ENCODE peak calls at places on chromosomes 4 and X, in six cellular contexts. C, E, L, A, M and H are unnamed samples.

GRCh38 chr4:98930311-98930865 is 1.5 kb upstream of the EIF4E start:
- DNase-seq in M (no peak), C (no peak), L (no peak), E (no peak), A (no peak), H (no peak)

GRCh38 chr4:98838977-98839618 is 89.8 kb downstream of the EIF4E start:
- DNase-seq in C (peak; percentile 24), A (peak; percentile 20), M (no peak), E (no peak), L (no peak), H (no peak)

GRCh38 chrX:111288841-111289240 is 18.6 kb upstream of the CAPN6 start:
- DNase-seq in A (peak; percentile 33), L (no peak), C (no peak), M (no peak), E (no peak), H (no peak)

GRCh38 chr4:152309418-152309817 is 226.5 kb downstream of the FBXW7 start:
- DNase-seq in E (no peak), C (no peak), M (no peak), L (no peak), A (peak; percentile 57), H (no peak)

GRCh38 chrX:77597090-77597489 is 149.9 kb downstream of the FGF16 start:
- DNase-seq in M (no peak), E (no peak), L (no peak), C (peak; percentile 10), A (peak; percentile 4), H (peak; percentile 15)

GRCh38 chr4:141391293-141391692 is 170.6 kb downstream of the ZNF330 start:
- DNase-seq in M (no peak), C (no peak), E (no peak), L (no peak), A (no peak), H (no peak)

GRCh38 chrX:129726307-129727111 is 12.3 kb upstream of the XPNPEP2 start:
- DNase-seq in C (peak; percentile 46), A (peak; percentile 51), E (peak; percentile 21), L (peak; percentile 34), M (no peak), H (peak; percentile 36)

GRCh38 chr4:24690436-24690835 is 104.9 kb upstream of the SOD3 start:
- DNase-seq in A (no peak), E (no peak), C (no peak), M (no peak), L (no peak), H (no peak)

GRCh38 chr4:101123231-101123630 is 224.1 kb downstream of the PPP3CA start:
- DNase-seq in E (no peak), C (no peak), A (no peak), L (no peak), M (no peak), H (no peak)

GRCh38 chrX:140762061-140762460 is 52.5 kb downstream of the LINC00632 start:
- DNase-seq in A (peak; percentile 50), E (peak; percentile 5), L (no peak), C (peak; percentile 26), M (no peak), H (peak; percentile 68)

GRCh38 chrX:39755152-39756032 is 342.4 kb downstream of the BCOR start:
- DNase-seq in M (no peak), C (peak; percentile 68), L (no peak), A (peak; percentile 50), E (peak; percentile 63), H (peak; percentile 97)

GRCh38 chr4:86847576-86847975 is 1.6 kb downstream of the SLC10A6 start:
- DNase-seq in L (no peak), C (no peak), E (no peak), M (no peak), A (no peak), H (no peak)

GRCh38 chrX:120743266-120743665 is 113.4 kb upstream of the C1GALT1C1 start:
- DNase-seq in C (no peak), L (no peak), A (no peak), M (no peak), E (no peak), H (no peak)

GRCh38 chr4:147968641-147969040 is 236.8 kb downstream of the ARHGAP10 start:
- DNase-seq in C (no peak), L (no peak), M (no peak), E (no peak), A (no peak), H (no peak)

GRCh38 chrX:47030339-47030738 is 47.9 kb upstream of the RGN start:
- DNase-seq in M (peak; percentile 2), C (peak; percentile 35), L (no peak), E (peak; percentile 53), A (peak; percentile 41), H (peak; percentile 46)

GRCh38 chr4:76764251-76764650 is 133.7 kb downstream of the SOWAHB start:
- DNase-seq in C (no peak), L (no peak), E (no peak), A (no peak), M (no peak), H (no peak)

GRCh38 chr4:109730294-109731051 is 603 bp upstream of the PLA2G12A start:
- DNase-seq in L (peak; percentile 17), E (no peak), A (peak; percentile 59), C (peak; percentile 53), M (peak; percentile 13), H (peak; percentile 25)
- TF ChIP-seq CHD2 in L (no peak), E (no peak), A (no peak), C (no peak), M (peak; percentile 28), H (no peak)

GRCh38 chr4:149264093-149264733 is 551.4 kb downstream of the IQCM start:
- DNase-seq in M (peak; percentile 4), E (peak; percentile 50), C (peak; percentile 18), A (peak; percentile 8), L (no peak), H (no peak)
- TF ChIP-seq CHD2 in M (no peak), E (no peak), C (no peak), A (no peak), L (no peak), H (no peak)

GRCh38 chr4:54217642-54218486 is 11.2 kb upstream of the PDGFRA start:
- DNase-seq in E (peak; percentile 52), M (no peak), C (peak; percentile 76), A (peak; percentile 81), L (no peak), H (peak; percentile 61)
- TF ChIP-seq CHD2 in E (no peak), M (no peak), C (no peak), A (peak; percentile 53), L (no peak), H (no peak)

GRCh38 chrX:123487674-123488073 is 245.2 kb downstream of the THOC2 start:
- DNase-seq in E (no peak), C (no peak), L (no peak), M (no peak), A (no peak), H (no peak)

GRCh38 chrX:123481908-123482873 is 250.7 kb downstream of the THOC2 start:
- DNase-seq in C (no peak), M (no peak), E (no peak), A (no peak), L (no peak), H (no peak)

GRCh38 chrX:123489011-123489410 is 243.8 kb downstream of the THOC2 start:
- DNase-seq in C (no peak), L (no peak), E (no peak), M (no peak), A (no peak), H (no peak)

GRCh38 chrX:123487226-123487625 is 245.6 kb downstream of the THOC2 start:
- DNase-seq in C (no peak), L (no peak), A (no peak), E (no peak), M (no peak), H (no peak)
- TF ChIP-seq CHD2 in C (no peak), L (no peak), A (no peak), E (no peak), M (no peak), H (no peak)